ENCODE peak calls at places on chromosomes 7 and 10, in six cellular contexts. B, G, E, Y, M and F are unnamed samples.

GRCh38 chr10:971150-971542 is 17.1 kb upstream of the GTPBP4 start:
- DNase-seq in E (no peak), B (no peak), G (peak), Y (no peak), M (no peak), F (no peak)

GRCh38 chr7:34596887-34597286 is 61.1 kb upstream of the NPSR1 start:
- DNase-seq in B (no peak), M (no peak), E (no peak), G (no peak), Y (no peak), F (no peak)

GRCh38 chr7:794671-795329 is 37.5 kb upstream of the SUN1 start:
- DNase-seq in B (no peak), Y (no peak), G (no peak), M (peak), E (no peak), F (no peak)

GRCh38 chr7:303425-303824 is 13.5 kb downstream of the FOXL3 start:
- DNase-seq in E (no peak), M (no peak), Y (no peak), B (no peak), G (peak), F (peak)

GRCh38 chr7:12212051-12212485 is 974 bp downstream of the TMEM106B start:
- DNase-seq in Y (no peak), M (no peak), E (no peak), G (peak), B (no peak), F (no peak)

GRCh38 chr7:29607259-29607658 is 43.6 kb downstream of the PRR15 start:
- DNase-seq in Y (no peak), G (no peak), B (no peak), E (no peak), M (no peak), F (no peak)

GRCh38 chr10:43417950-43418768 is 9.2 kb upstream of the HNRNPF start:
- DNase-seq in Y (no peak), M (no peak), G (no peak), E (no peak), B (no peak), F (no peak)

GRCh38 chr7:24756989-24757798 is at the start of gene GSDME:
- DNase-seq in Y (no peak), M (peak), E (peak), G (peak), B (peak), F (peak)

GRCh38 chr10:61792921-61793320 is 108.6 kb upstream of the ARID5B start:
- DNase-seq in M (no peak), B (no peak), E (no peak), G (no peak), Y (no peak), F (no peak)

GRCh38 chr7:38628630-38629385 is 2.4 kb downstream of the AMPH start:
- DNase-seq in Y (no peak), M (no peak), B (no peak), G (no peak), E (no peak), F (no peak)

GRCh38 chr7:105589221-105590077 is 8.2 kb upstream of the EFCAB10 start:
- DNase-seq in M (peak), G (peak), Y (peak), E (no peak), B (peak), F (no peak)

GRCh38 chr10:30456262-30456661 is 22.3 kb downstream of the MAP3K8 start:
- DNase-seq in M (no peak), Y (no peak), B (no peak), E (no peak), G (no peak), F (no peak)

GRCh38 chr7:149444260-149444659 is 16.6 kb downstream of the ZNF777 start:
- DNase-seq in Y (no peak), G (peak), M (no peak), E (no peak), B (no peak), F (no peak)

GRCh38 chr7:3551536-3551935 is 250.5 kb downstream of the SDK1 start:
- DNase-seq in M (no peak), E (no peak), Y (no peak), B (no peak), G (no peak), F (no peak)

GRCh38 chr10:7130191-7130911 is 280.5 kb downstream of the SFMBT2 start:
- DNase-seq in B (no peak), G (no peak), Y (no peak), M (no peak), E (no peak), F (no peak)

GRCh38 chr7:157892751-157893150 is 555.9 kb downstream of the DNAJB6 start:
- DNase-seq in Y (no peak), M (no peak), E (no peak), B (no peak), G (no peak), F (no peak)

GRCh38 chr7:70634610-70635068 is 497.3 kb upstream of the GALNT17 start:
- DNase-seq in B (peak), E (no peak), Y (no peak), G (no peak), M (no peak), F (no peak)

GRCh38 chr10:42836096-42836495 is 53.5 kb downstream of the BMS1 start:
- DNase-seq in G (no peak), B (no peak), M (no peak), Y (no peak), E (no peak), F (no peak)

GRCh38 chr7:548401-548800 is 28.8 kb upstream of the PDGFA start:
- DNase-seq in Y (no peak), M (no peak), E (no peak), G (no peak), B (no peak), F (peak)

GRCh38 chr7:109387530-109387929 is 817.9 kb downstream of the DNAJB9 start:
- DNase-seq in E (no peak), M (peak), B (no peak), Y (no peak), G (peak), F (peak)

GRCh38 chr7:111953611-111954010 is 252.6 kb downstream of the DOCK4 start:
- DNase-seq in M (no peak), G (no peak), Y (no peak), E (no peak), B (peak), F (no peak)

GRCh38 chr7:1886361-1887064 is 216.4 kb downstream of the ELFN1 start:
- DNase-seq in E (no peak), M (no peak), B (no peak), Y (no peak), G (no peak), F (peak)

GRCh38 chr7:108234281-108234680 is 104.1 kb upstream of the LAMB4 start:
- DNase-seq in G (no peak), M (no peak), Y (no peak), E (no peak), B (no peak), F (no peak)

GRCh38 chr10:113093188-113094113 is 143.4 kb downstream of the TCF7L2 start:
- DNase-seq in Y (no peak), G (peak), E (no peak), M (no peak), B (no peak), F (no peak)